ENCODE peak calls at places on chromosomes 2 and 18, in eight cellular contexts. B, L, F, M, N, G, I and Q are unnamed samples.
A peak's percentile ranks its signal among the peaks of the same experiment; 100 is the strongest.

GRCh38 chr2:128374711-128375413 is 56.2 kb upstream of the HS6ST1 start:
- DNase-seq in B (no peak), L (no peak), F (no peak), M (peak; percentile 61), N (peak; percentile 19), G (no peak), I (no peak), Q (no peak)

GRCh38 chr2:203656522-203657287 is 49.7 kb upstream of the CD28 start:
- DNase-seq in B (peak; percentile 54), L (peak; percentile 67), F (no peak), M (peak; percentile 88), N (peak; percentile 65), G (no peak), I (no peak), Q (no peak)

GRCh38 chr2:150681120-150681796 is 193.8 kb upstream of the RND3 start:
- DNase-seq in B (peak; percentile 97), L (no peak), F (peak; percentile 94), M (peak; percentile 97), N (no peak), G (no peak), I (no peak), Q (no peak)

GRCh38 chr2:186256540-186256939 is 229.5 kb upstream of the ZC3H15 start:
- DNase-seq in B (peak; percentile 71), L (peak; percentile 19), F (peak; percentile 26), M (peak; percentile 66), N (no peak), G (no peak), I (no peak), Q (peak; percentile 22)

GRCh38 chr18:21145371-21145770 is 33.8 kb upstream of the ROCK1 start:
- DNase-seq in B (no peak), L (no peak), F (no peak), M (no peak), N (no peak), G (no peak), I (no peak), Q (no peak)

GRCh38 chr18:23972416-23972815 is 42.1 kb upstream of the TTC39C start:
- DNase-seq in B (no peak), L (no peak), F (peak; percentile 18), M (no peak), N (no peak), G (no peak), I (no peak), Q (peak; percentile 39)

GRCh38 chr18:79754022-79754761 is 43.5 kb upstream of the KCNG2 start:
- DNase-seq in B (no peak), L (no peak), F (no peak), M (no peak), N (no peak), G (no peak), I (no peak), Q (no peak)

GRCh38 chr18:57359433-57359832 is 7.1 kb downstream of the ST8SIA3 start:
- DNase-seq in B (no peak), L (no peak), F (no peak), M (no peak), N (no peak), G (no peak), I (no peak), Q (no peak)

GRCh38 chr2:12363138-12363537 is 353.6 kb upstream of the TRIB2 start:
- DNase-seq in B (no peak), L (no peak), F (no peak), M (no peak), N (no peak), G (no peak), I (no peak), Q (no peak)

GRCh38 chr18:58412844-58413666 is 215.8 kb downstream of the ALPK2 start:
- DNase-seq in B (no peak), L (no peak), F (no peak), M (no peak), N (no peak), G (no peak), I (no peak), Q (no peak)

GRCh38 chr18:4605222-4605621 is 150.1 kb upstream of the DLGAP1 start:
- DNase-seq in B (no peak), L (no peak), F (no peak), M (no peak), N (no peak), G (no peak), I (no peak), Q (no peak)

GRCh38 chr18:37481491-37481890 is 84.1 kb downstream of the CELF4 start:
- DNase-seq in B (no peak), L (no peak), F (no peak), M (no peak), N (no peak), G (no peak), I (no peak), Q (no peak)

GRCh38 chr2:231396058-231396821 is 730 bp downstream of the B3GNT7 start:
- DNase-seq in B (no peak), L (peak; percentile 18), F (no peak), M (no peak), N (no peak), G (no peak), I (peak; percentile 37), Q (no peak)

GRCh38 chr2:231395188-231396057 is at the start of gene B3GNT7:
- DNase-seq in B (no peak), L (peak; percentile 62), F (no peak), M (no peak), N (no peak), G (no peak), I (peak; percentile 48), Q (peak; percentile 75)

GRCh38 chr2:231393149-231394131 is 2.1 kb upstream of the B3GNT7 start:
- DNase-seq in B (no peak), L (peak; percentile 93), F (no peak), M (no peak), N (no peak), G (no peak), I (no peak), Q (peak; percentile 80)

GRCh38 chr2:231392431-231393148 is 2.9 kb upstream of the B3GNT7 start:
- DNase-seq in B (no peak), L (no peak), F (no peak), M (no peak), N (no peak), G (no peak), I (no peak), Q (no peak)

DNA sequence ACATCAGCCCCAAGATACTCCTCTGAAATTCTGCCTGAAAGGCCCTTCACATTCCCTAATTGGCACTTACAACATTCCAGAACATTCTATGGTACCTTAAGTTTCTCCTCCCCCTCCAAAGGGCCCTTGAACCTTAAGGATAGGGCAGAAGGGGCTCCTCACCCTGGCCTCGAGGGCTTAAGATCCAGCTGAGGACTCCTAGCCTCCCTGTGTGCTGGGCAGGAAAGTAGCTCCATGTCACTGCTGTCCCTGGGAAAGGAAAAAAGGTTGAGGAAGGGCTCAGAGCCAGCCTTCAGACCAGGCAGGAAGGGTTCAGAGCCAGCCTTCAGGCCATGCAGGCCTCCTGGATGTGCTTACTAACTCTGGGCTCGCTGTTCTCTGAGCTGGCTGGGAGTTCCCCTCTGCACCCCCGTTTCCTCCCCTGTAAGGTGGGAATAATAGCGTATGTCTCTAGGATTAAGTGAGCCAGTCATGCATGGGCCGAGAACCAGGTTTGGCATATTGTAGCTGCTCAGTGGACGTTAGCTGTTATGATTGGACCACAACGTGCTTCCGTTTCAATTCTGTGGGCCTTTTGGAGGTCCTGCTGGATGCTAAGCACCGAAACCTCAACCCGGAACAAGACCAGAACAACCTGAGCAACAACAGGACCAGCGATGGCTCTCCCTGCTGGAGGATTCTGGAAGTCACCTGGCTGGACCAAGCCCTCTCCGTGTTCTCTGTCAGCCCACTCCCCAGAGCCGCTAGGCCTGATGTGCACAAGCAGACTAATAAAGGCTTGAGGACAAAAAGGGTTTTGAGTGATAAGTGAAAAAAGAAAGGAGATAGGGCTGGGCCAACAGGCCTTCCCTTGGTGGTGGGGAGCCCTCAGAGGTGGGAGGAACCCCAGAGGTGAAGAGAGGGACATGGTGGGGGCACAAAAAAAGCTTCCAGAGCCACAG is 1.0 kb upstream of the B3GNT7 start:
- DNase-seq in B (no peak), L (peak; percentile 91), F (no peak), M (no peak), N (no peak), G (no peak), I (no peak), Q (peak; percentile 82)
- TF ChIP-seq CTCF in B (peak; percentile 10), L (peak; percentile 79), F (no peak), M (no peak), N (no peak), G (no peak), I (no peak), Q (peak; percentile 61)

DNA sequence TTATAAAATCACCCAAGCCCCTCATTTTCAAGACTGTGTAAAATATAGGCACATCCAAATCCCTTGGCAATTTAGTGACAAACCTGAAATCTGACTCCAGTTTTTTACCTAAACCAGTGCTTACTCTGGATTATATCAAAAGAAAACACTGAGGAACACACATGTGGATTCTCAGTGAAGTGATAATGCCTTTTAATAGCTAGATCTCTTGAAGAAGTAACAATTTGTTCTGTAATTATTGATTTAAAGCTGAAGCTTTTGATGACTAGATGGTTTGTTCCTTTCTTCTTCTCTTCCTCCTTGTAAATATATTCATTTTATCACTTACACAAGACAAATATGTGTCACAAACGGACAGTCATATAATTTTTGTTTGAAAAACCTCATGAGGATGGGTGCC is 894.6 kb downstream of the DCC start:
- DNase-seq in B (no peak), L (no peak), F (no peak), M (no peak), N (no peak), G (no peak), I (no peak), Q (no peak)
- TF ChIP-seq CTCF in B (no peak), L (no peak), F (no peak), M (no peak), N (no peak), G (no peak), I (no peak), Q (no peak)

DNA sequence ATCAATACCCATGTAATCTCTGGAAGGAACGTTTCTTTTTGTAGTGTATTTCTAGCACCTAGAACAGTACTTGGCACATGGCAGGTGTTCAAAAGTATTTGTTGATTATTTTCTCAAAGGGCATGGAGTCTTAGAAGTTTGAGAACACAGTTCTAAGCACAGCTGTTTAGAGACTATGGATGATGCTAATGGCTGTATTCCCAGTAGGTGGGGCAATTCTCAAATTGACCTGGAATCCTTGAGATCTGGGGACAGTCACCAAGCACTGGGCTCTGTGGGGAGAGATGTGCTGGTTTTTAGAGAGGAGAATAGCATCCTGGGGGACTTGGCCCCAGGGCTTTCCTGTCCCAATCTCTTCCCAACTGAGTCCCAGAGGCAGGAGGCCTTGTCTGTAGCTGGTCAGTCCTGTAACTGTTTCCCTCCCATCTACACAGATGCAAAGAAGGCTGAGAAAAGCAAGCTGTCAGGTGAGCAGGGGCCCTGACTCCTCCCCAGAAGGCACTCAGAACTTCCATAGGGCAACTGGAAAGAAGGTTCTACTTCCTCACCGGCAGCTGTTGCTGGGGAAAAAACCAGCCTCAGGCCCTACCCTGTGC is 17.5 kb upstream of the IL36G start:
- DNase-seq in B (no peak), L (no peak), F (no peak), M (no peak), N (no peak), G (no peak), I (no peak), Q (no peak)
- TF ChIP-seq CTCF in B (peak; percentile 33), L (peak; percentile 23), F (no peak), M (no peak), N (no peak), G (no peak), I (no peak), Q (no peak)

DNA sequence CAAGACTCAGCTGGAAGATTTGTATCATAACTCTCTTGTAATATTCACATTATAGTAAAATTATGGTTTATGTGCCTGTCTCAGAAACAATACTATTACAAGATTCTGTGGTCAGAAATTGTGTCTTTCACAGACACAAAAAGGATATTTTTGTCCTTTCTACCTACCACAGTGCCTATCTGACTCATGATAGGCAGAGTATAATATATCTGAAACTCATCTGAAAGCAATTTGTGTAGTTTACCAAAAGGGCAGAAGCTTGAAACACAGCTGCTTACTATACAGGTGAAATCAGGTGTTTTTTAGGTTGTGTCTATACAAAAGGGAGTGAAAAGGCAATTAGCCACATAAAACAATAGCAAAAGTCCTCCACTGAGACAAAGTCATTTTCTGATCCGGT is 10.9 kb downstream of the TMEM200C start:
- DNase-seq in B (no peak), L (no peak), F (no peak), M (no peak), N (no peak), G (no peak), I (no peak), Q (no peak)
- TF ChIP-seq CTCF in B (no peak), L (no peak), F (no peak), M (no peak), N (no peak), G (no peak), I (no peak), Q (no peak)